ENCODE peak calls at places on chromosome X, in six cellular contexts. I is CD8-positive, alpha-beta memory T cell; C is body of pancreas; F is tibial nerve; O is OCI-LY7; P is Panc1. T is an unnamed sample. For H3K9me3, the result is how much of the 10 kb centered on the place peaks cover.

GRCh38 chrX:155215443-155216178 is 649 bp upstream of the VBP1 start:
- DNase-seq in I (no peak), C (no peak), F (no peak), O (no peak), P (peak), T (no peak)

GRCh38 chrX:49276207-49276606 is 6.6 kb downstream of the PPP1R3F start:
- DNase-seq in I (no peak), C (no peak), F (no peak), O (no peak), P (no peak), T (no peak)

GRCh38 chrX:84729809-84730208 is 227.6 kb upstream of the HDX start:
- DNase-seq in I (peak), C (peak), F (no peak), O (peak), P (peak), T (no peak)

GRCh38 chrX:110301194-110301593 is 16.7 kb downstream of the AMMECR1 start:
- DNase-seq in I (no peak), C (no peak), F (no peak), O (no peak), P (no peak), T (no peak)

GRCh38 chrX:138711399-138712347 is at the start of gene FGF13:
- DNase-seq in I (no peak), C (peak), F (no peak), O (no peak), P (no peak), T (no peak)

GRCh38 chrX:130419263-130419662 is 17.5 kb downstream of the RBMX2 start:
- DNase-seq in I (no peak), C (no peak), F (no peak), O (no peak), P (no peak), T (no peak)

GRCh38 chrX:9873952-9874351 is 87.7 kb downstream of the SHROOM2 start:
- DNase-seq in I (peak), C (no peak), F (no peak), O (peak), P (peak), T (no peak)

GRCh38 chrX:9338986-9339385 is 125.9 kb upstream of the TBL1X start:
- DNase-seq in I (no peak), C (no peak), F (no peak), O (no peak), P (no peak), T (no peak)

GRCh38 chrX:66012094-66012534 is 27.8 kb downstream of the VSIG4 start:
- DNase-seq in I (no peak), C (no peak), F (no peak), O (peak), P (no peak), T (no peak)

GRCh38 chrX:66014560-66014959 is 25.3 kb downstream of the VSIG4 start:
- DNase-seq in I (no peak), C (no peak), F (no peak), O (no peak), P (no peak), T (no peak)

GRCh38 chrX:66013195-66013816 is 26.6 kb downstream of the VSIG4 start:
- DNase-seq in I (no peak), C (no peak), F (no peak), O (peak), P (no peak), T (no peak)

GRCh38 chrX:66015152-66015827 is 24.6 kb downstream of the VSIG4 start:
- DNase-seq in I (no peak), C (no peak), F (no peak), O (peak), P (no peak), T (no peak)

GRCh38 chrX:66014084-66014483 is 25.8 kb downstream of the VSIG4 start:
- DNase-seq in I (no peak), C (no peak), F (no peak), O (no peak), P (no peak), T (no peak)
- H3K9me3 ChIP-seq in I (under half), C (under half), F (under half), O (under half), P (under half), T (under half)

GRCh38 chrX:55335296-55335695 is 70.6 kb upstream of the PAGE3 start:
- DNase-seq in I (no peak), C (no peak), F (no peak), O (no peak), P (no peak), T (no peak)
- H3K9me3 ChIP-seq in I (under half), C (under half), F (under half), O (under half), P (under half), T (under half)

DNA sequence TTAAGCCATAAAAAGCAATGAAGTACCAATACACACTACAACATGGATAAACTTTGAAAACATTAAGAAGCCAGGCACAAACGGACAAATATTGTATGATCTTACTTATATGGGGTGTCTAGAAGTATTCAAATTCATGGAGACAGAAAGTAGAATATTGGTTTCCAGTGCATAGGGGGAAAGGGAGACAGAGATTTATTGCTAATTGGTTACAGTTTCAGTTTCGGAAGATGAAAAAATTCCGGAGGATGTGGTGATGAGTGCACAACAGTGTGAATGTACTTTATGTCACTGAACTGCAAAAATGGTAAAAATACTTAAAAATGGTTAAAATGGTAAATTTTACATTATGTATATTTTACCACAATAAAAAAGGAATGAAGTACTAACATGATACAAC is 5.1 kb upstream of the PRDX4 start:
- DNase-seq in I (peak), C (no peak), F (no peak), O (peak), P (no peak), T (no peak)
- H3K9me3 ChIP-seq in I (under half), C (under half), F (under half), O (under half), P (under half), T (under half)

DNA sequence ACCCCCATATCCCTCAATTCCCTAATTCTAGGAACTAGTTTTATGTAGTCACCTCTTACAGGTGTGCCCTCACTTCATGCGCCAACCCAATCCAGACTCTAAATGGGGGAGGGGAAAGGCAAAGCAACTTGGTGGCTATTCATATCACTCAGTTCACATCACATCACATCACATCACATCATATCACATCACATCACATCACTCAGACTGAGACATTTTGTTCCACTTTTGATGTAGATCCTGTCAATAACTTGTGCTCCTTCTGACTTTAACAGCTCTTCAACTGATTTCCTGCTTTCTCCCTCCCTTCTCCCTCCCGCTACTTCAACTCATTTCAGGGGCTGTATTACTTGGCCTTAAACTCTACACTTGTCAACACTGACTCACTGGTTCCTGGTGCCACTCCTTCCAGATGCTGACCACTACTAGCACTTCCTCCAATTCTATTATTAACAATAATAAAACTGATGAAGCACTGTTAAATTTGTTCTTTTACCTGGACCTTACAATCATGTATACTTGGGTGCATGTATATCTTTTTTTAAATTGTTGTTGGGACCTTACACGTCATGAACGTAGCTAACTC is 29.1 kb upstream of the PLS3 start:
- DNase-seq in I (no peak), C (no peak), F (no peak), O (no peak), P (no peak), T (no peak)
- H3K9me3 ChIP-seq in I (under half), C (under half), F (under half), O (under half), P (under half), T (under half)

GRCh38 chrX:103556941-103557340 is 28.4 kb upstream of the TCEAL4 start:
- DNase-seq in I (no peak), C (peak), F (no peak), O (peak), P (no peak), T (no peak)
- H3K9me3 ChIP-seq in I (under half), C (under half), F (under half), O (under half), P (under half), T (under half)